ENCODE peak calls at places on chromosomes 3 and 15, in five cellular contexts. W is ovary, A is prostate gland, L is pancreas, Q is stomach. U is an unnamed sample.

GRCh38 chr15:34837246-34838016 is 42.1 kb upstream of the ACTC1 start:
- DNase-seq in W (no peak), A (no peak), L (no peak), Q (no peak), U (peak)

GRCh38 chr3:195240939-195241338 is 30.0 kb downstream of the XXYLT1 start:
- DNase-seq in W (peak), A (no peak), L (no peak), Q (no peak), U (no peak)

GRCh38 chr15:42832577-42832976 is 88.0 kb downstream of the TTBK2 start:
- DNase-seq in W (no peak), A (peak), L (no peak), Q (no peak), U (no peak)

GRCh38 chr15:48696627-48697312 is 51.3 kb upstream of the FBN1 start:
- DNase-seq in W (no peak), A (no peak), L (no peak), Q (no peak), U (no peak)

GRCh38 chr3:143811602-143812001 is 36.7 kb downstream of the SLC9A9 start:
- DNase-seq in W (no peak), A (no peak), L (no peak), Q (no peak), U (no peak)

GRCh38 chr15:41987246-41987924 is 15.0 kb upstream of the EHD4 start:
- DNase-seq in W (no peak), A (no peak), L (no peak), Q (no peak), U (no peak)

GRCh38 chr15:80587816-80588456 is 107.2 kb upstream of the ABHD17C start:
- DNase-seq in W (no peak), A (no peak), L (no peak), Q (no peak), U (no peak)

GRCh38 chr3:69865920-69866679 is 126.8 kb downstream of the MITF start:
- DNase-seq in W (no peak), A (peak), L (peak), Q (peak), U (no peak)

GRCh38 chr15:30940359-30940758 is 36.6 kb downstream of the FAN1 start:
- DNase-seq in W (no peak), A (peak), L (no peak), Q (peak), U (no peak)

GRCh38 chr3:49470714-49471420 is 800 bp downstream of the DAG1 start:
- DNase-seq in W (no peak), A (no peak), L (no peak), Q (no peak), U (no peak)

GRCh38 chr15:101522091-101522490 is 32.6 kb upstream of the PCSK6 start:
- DNase-seq in W (no peak), A (no peak), L (no peak), Q (no peak), U (no peak)

GRCh38 chr3:168493412-168494205 is 397.9 kb upstream of the GOLIM4 start:
- DNase-seq in W (no peak), A (no peak), L (no peak), Q (no peak), U (no peak)

GRCh38 chr3:65483475-65483874 is 555.2 kb downstream of the MAGI1 start:
- DNase-seq in W (peak), A (peak), L (peak), Q (peak), U (no peak)

GRCh38 chr15:82064824-82065223 is 19.0 kb upstream of the MEX3B start:
- DNase-seq in W (no peak), A (no peak), L (no peak), Q (no peak), U (peak)

GRCh38 chr15:68768321-68768720 is 52.4 kb downstream of the ANP32A start:
- DNase-seq in W (no peak), A (no peak), L (no peak), Q (no peak), U (peak)

GRCh38 chr3:183699238-183699947 is 1.8 kb downstream of the YEATS2 start:
- DNase-seq in W (no peak), A (no peak), L (no peak), Q (no peak), U (no peak)

GRCh38 chr15:36883705-36884355 is 216.5 kb downstream of the MEIS2 start:
- DNase-seq in W (peak), A (peak), L (peak), Q (peak), U (peak)

GRCh38 chr3:159637895-159638542 is 350.6 kb upstream of the IL12A start:
- DNase-seq in W (no peak), A (no peak), L (no peak), Q (no peak), U (no peak)

GRCh38 chr3:1439395-1439794 is 346.6 kb downstream of the CNTN6 start:
- DNase-seq in W (no peak), A (no peak), L (peak), Q (peak), U (no peak)

GRCh38 chr3:24519368-24520100 is 24.9 kb upstream of the THRB start:
- DNase-seq in W (no peak), A (no peak), L (no peak), Q (no peak), U (no peak)

DNA sequence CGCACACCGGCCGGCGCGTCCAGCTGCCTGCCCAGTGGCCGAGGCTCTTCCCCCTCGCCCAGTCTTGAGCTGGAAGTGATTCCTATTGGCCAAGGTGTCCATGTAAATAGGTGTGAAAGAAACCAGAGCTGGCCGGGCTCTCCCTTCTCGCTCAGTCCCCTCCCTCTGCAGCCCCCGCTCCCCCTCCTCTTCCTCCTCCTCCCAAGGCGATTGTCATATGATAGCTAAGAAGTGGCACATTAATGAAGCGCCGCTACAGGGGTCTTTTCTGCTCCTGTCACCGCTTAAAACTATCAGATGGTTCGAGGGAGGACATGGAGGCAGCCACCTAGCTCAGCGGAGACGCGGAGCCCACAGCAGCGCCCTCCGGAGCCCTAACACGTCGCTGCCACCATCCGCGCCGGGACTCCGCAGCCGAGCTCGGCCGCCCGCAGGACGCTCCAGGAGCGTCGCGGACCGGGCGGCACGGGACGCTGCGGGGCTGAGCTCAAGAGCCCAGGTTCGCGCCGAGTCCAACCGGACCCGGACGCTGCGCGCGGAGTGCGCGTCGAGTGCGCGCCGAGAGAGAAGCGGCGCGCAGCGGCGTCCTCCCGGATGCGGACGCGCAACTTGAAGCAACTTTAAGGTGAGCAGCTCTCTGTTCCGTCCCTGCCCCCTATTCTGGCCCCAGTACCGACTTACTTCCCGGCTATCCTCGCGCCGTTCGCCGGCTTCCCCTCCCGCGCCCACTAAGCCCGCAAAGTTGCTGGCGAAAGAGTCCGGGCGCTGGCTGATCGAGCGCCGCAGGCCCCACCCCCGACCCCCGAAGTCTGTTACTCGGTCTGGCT is at the start of gene FOXB1:
- DNase-seq in W (no peak), A (no peak), L (no peak), Q (no peak), U (no peak)
- H3K4me3 ChIP-seq in W (no peak), A (no peak), L (no peak), Q (peak), U (peak)

DNA sequence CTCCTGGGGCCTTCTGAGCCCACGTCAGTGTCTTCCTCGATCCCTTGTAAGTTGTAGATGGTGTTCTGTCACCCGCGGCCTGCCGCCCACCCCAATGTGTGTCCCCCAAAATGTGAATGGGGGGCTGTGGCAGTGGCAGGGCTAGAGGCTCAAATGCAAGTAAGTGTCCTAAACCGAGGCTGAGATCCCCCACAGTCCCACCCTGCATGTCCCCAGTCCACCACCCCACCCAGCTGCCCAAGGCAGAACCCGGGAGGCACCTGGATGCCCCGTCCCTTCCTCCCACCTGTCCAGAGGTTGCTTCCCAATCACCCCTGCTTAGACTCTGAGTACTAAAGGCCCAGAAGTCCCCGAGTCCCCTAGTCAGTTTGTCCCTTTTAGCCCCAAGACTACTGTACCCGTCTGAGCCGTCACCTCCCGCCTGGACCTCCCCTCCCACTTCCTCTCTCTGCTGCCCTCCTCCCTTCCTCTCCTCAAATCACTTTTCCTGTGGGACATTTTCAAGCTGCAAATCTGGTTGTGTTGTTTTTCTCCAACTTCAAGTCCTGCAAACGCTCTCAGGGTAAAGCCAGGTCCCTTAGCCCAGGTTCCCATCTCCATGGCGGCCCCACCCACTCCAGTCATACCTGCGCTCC is 11.8 kb upstream of the PLXND1 start:
- DNase-seq in W (no peak), A (no peak), L (peak), Q (no peak), U (no peak)
- H3K4me3 ChIP-seq in W (no peak), A (no peak), L (no peak), Q (no peak), U (no peak)

GRCh38 chr3:13008114-13008995 is 64.9 kb downstream of the IQSEC1 start:
- DNase-seq in W (no peak), A (no peak), L (no peak), Q (no peak), U (no peak)
- H3K4me3 ChIP-seq in W (no peak), A (no peak), L (no peak), Q (no peak), U (no peak)

GRCh38 chr15:52301265-52301847 is 5.8 kb upstream of the MYO5C start:
- DNase-seq in W (no peak), A (no peak), L (no peak), Q (no peak), U (no peak)
- H3K4me3 ChIP-seq in W (no peak), A (no peak), L (no peak), Q (no peak), U (no peak)

GRCh38 chr3:157274644-157275137 is 114.7 kb upstream of the CCNL1 start:
- DNase-seq in W (no peak), A (peak), L (no peak), Q (no peak), U (no peak)

GRCh38 chr3:157279237-157279636 is 119.3 kb upstream of the CCNL1 start:
- DNase-seq in W (no peak), A (no peak), L (no peak), Q (no peak), U (no peak)

GRCh38 chr3:157275832-157276231 is 115.9 kb upstream of the CCNL1 start:
- DNase-seq in W (no peak), A (no peak), L (no peak), Q (no peak), U (no peak)

GRCh38 chr3:157280786-157281185 is 120.8 kb upstream of the CCNL1 start:
- DNase-seq in W (no peak), A (no peak), L (no peak), Q (no peak), U (no peak)

DNA sequence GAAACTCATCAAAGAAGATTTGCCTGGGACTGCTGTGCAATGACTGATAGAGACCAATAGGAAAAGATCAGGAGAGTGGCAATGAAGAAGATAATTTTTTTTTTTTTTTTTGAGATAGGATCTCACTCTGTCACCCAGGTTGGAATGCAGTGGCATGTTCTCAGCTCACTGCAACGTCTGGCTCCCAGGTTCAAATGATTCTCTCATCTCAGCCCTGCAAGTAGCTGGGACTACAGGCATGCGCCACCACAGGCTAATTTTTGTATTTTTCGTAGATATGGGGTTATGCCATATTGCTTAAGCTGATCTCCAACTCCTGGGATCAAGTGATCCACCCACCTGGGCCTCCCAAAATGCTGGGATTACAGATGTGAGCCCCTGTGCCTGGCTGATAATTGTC is 116.9 kb upstream of the CCNL1 start:
- DNase-seq in W (no peak), A (no peak), L (no peak), Q (no peak), U (no peak)
- H3K4me3 ChIP-seq in W (no peak), A (no peak), L (no peak), Q (no peak), U (no peak)

GRCh38 chr3:186826316-186826977 is 16.1 kb upstream of the ADIPOQ start:
- DNase-seq in W (peak), A (no peak), L (no peak), Q (no peak), U (peak)
- H3K4me3 ChIP-seq in W (peak), A (peak), L (no peak), Q (peak), U (peak)

DNA sequence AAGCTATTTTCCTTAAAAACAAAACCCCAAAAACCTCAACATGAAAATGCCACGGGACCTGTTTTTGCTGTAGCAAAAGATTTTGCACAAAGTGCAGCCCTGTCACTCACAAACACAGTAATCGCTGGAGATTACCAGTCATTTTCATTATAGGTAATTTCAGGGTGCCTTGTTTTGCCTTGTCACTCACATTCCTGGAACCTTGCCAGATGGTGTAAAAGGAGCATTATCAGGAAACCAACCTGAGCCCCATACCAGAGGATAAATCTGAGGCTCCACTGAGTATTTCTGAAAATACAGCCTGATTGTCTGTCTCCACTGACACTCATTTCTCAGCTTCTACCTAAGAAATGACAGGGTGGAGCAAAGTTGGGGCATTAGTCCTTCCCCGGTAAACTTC is 791.3 kb upstream of the LMCD1 start:
- DNase-seq in W (no peak), A (no peak), L (no peak), Q (no peak), U (no peak)
- H3K4me3 ChIP-seq in W (no peak), A (no peak), L (no peak), Q (no peak), U (no peak)

DNA sequence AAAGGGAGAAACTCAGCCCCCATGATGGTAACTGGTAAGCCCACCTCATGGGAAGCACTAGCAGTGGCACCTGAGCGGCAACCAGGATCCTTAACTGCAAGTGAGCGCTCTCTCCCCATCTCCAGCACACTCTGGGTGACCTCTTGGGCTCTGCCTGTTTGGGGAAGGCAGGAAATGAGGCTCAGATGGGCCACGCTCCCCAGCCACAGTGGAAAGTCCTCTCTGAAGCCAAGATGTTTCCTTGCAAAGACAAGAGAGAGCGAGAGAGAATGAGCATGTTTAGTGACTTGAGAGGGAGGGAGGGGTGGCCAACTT is 289.0 kb downstream of the UACA start:
- DNase-seq in W (no peak), A (no peak), L (no peak), Q (no peak), U (no peak)
- H3K4me3 ChIP-seq in W (no peak), A (no peak), L (no peak), Q (peak), U (no peak)

GRCh38 chr3:106805625-106806024 is 571.6 kb upstream of the CCDC54 start:
- DNase-seq in W (no peak), A (no peak), L (no peak), Q (no peak), U (no peak)
- H3K4me3 ChIP-seq in W (no peak), A (no peak), L (no peak), Q (no peak), U (no peak)

GRCh38 chr3:62370112-62371031 is 3.0 kb downstream of the FEZF2 start:
- DNase-seq in W (no peak), A (no peak), L (no peak), Q (no peak), U (no peak)

GRCh38 chr3:62371032-62371734 is 2.2 kb downstream of the FEZF2 start:
- DNase-seq in W (no peak), A (no peak), L (no peak), Q (no peak), U (no peak)

GRCh38 chr3:62372621-62373041 is 719 bp downstream of the FEZF2 start:
- DNase-seq in W (no peak), A (no peak), L (no peak), Q (no peak), U (no peak)

GRCh38 chr3:62373215-62373614 is at the start of gene FEZF2:
- DNase-seq in W (no peak), A (no peak), L (no peak), Q (no peak), U (no peak)

DNA sequence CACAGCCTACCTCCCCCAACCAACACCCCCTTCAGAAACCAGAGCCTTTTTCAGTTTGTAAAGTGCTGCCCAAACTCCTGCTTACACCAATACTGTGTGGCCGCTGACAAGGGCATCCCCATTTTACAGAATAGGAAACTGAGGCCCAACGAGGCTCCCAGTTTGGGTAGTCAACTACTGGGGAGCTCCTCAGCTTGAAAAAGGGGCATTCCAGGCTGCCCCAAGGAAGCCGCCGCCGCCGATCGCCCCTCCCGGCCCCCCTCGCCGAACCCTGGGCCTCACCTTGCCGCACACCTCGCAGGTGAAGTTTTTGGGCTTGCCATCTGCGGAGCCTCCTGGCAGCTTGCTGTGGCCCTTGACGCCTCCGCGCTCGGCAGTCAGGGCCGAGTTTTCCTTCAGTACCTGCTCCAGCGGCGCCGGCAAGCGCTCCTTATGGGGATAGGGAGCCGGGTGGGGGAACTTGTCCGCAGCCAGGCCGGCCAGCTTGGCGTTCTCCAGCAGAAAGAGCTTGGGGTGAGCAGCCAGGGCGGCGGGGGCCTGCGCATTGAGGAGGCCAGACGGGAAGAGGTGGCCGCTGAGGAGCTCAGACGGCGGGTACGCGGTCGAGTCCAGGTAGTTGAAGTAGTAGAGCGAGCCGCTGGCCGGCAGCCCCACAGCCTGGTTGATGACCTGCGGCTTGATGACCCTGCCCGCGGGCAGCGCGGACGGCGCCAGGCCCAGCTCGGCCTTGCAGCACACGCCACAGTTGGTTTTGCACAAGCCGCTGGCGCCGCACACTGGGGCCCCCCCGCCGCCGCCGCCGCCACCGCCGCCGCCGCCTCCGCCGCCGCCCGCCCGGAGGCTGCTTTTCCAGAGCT is 1.4 kb downstream of the FEZF2 start:
- DNase-seq in W (no peak), A (no peak), L (no peak), Q (no peak), U (no peak)
- H3K4me3 ChIP-seq in W (no peak), A (no peak), L (no peak), Q (no peak), U (no peak)

U was measured in MG63.